ENCODE peak calls at places on chromosomes 1 and 21, in eight cellular contexts. S, K, N, M, B, R, H and Q are unnamed samples.

GRCh38 chr1:20666146-20666545 is 5.0 kb upstream of the DDOST start:
- DNase-seq in S (no peak), K (no peak), N (no peak), M (peak; percentile 56), B (no peak), R (no peak), H (no peak), Q (no peak)

GRCh38 chr1:206898909-206899431 is 1.7 kb downstream of the IL24 start:
- DNase-seq in S (no peak), K (no peak), N (no peak), M (no peak), B (no peak), R (no peak), H (no peak), Q (no peak)

GRCh38 chr21:45304161-45304830 is 16.6 kb upstream of the POFUT2 start:
- DNase-seq in S (no peak), K (no peak), N (no peak), M (peak; percentile 43), B (no peak), R (no peak), H (no peak), Q (no peak)

GRCh38 chr1:112618721-112619517 is at the start of gene ST7L:
- DNase-seq in S (peak; percentile 74), K (peak; percentile 70), N (peak; percentile 69), M (peak; percentile 84), B (no peak), R (no peak), H (peak; percentile 40), Q (peak; percentile 68)

GRCh38 chr1:244322791-244323521 is 128.8 kb downstream of the ADSS2 start:
- DNase-seq in S (peak; percentile 62), K (peak; percentile 92), N (no peak), M (no peak), B (peak; percentile 77), R (peak; percentile 86), H (no peak), Q (peak; percentile 94)

GRCh38 chr1:221228594-221228993 is 349.4 kb downstream of the HLX start:
- DNase-seq in S (no peak), K (no peak), N (no peak), M (no peak), B (no peak), R (no peak), H (no peak), Q (no peak)

GRCh38 chr1:91781371-91781825 is 104.6 kb downstream of the TGFBR3 start:
- DNase-seq in S (no peak), K (peak; percentile 49), N (no peak), M (no peak), B (no peak), R (no peak), H (no peak), Q (peak; percentile 88)

GRCh38 chr1:10628685-10629084 is 153.9 kb downstream of the PEX14 start:
- DNase-seq in S (no peak), K (no peak), N (no peak), M (peak; percentile 82), B (no peak), R (peak; percentile 31), H (no peak), Q (no peak)

GRCh38 chr21:20789696-20790095 is 208.5 kb upstream of the NCAM2 start:
- DNase-seq in S (no peak), K (no peak), N (no peak), M (no peak), B (no peak), R (no peak), H (no peak), Q (peak; percentile 70)

GRCh38 chr1:205817988-205818387 is 5.0 kb upstream of the SLC41A1 start:
- DNase-seq in S (no peak), K (no peak), N (no peak), M (no peak), B (no peak), R (no peak), H (no peak), Q (no peak)

GRCh38 chr1:151006331-151007052 is at the start of gene MINDY1:
- DNase-seq in S (peak; percentile 86), K (peak; percentile 91), N (peak; percentile 80), M (peak; percentile 75), B (no peak), R (peak; percentile 62), H (peak; percentile 77), Q (peak; percentile 87)

GRCh38 chr1:175268720-175269119 is 76.1 kb upstream of the KIAA0040 start:
- DNase-seq in S (no peak), K (peak; percentile 13), N (no peak), M (no peak), B (no peak), R (no peak), H (no peak), Q (no peak)

GRCh38 chr1:97006044-97006676 is 284.6 kb downstream of the PTBP2 start:
- DNase-seq in S (no peak), K (peak; percentile 59), N (peak; percentile 29), M (peak; percentile 60), B (no peak), R (peak; percentile 63), H (no peak), Q (peak; percentile 5)

GRCh38 chr21:14457762-14458161 is 74.8 kb upstream of the HSPA13 start:
- DNase-seq in S (no peak), K (no peak), N (no peak), M (no peak), B (no peak), R (no peak), H (no peak), Q (no peak)

GRCh38 chr1:233885196-233886028 is 19.1 kb upstream of the SLC35F3 start:
- DNase-seq in S (no peak), K (no peak), N (no peak), M (no peak), B (no peak), R (no peak), H (no peak), Q (no peak)

GRCh38 chr1:36108314-36108713 is 16.7 kb downstream of the COL8A2 start:
- DNase-seq in S (no peak), K (peak; percentile 67), N (no peak), M (no peak), B (no peak), R (no peak), H (no peak), Q (peak; percentile 43)

GRCh38 chr1:29829448-29830344 is 593.4 kb downstream of the PTPRU start:
- DNase-seq in S (no peak), K (no peak), N (no peak), M (no peak), B (peak; percentile 85), R (no peak), H (no peak), Q (no peak)

GRCh38 chr1:34167091-34167788 is 2.2 kb upstream of the CSMD2 start:
- DNase-seq in S (no peak), K (no peak), N (no peak), M (no peak), B (no peak), R (no peak), H (no peak), Q (no peak)

GRCh38 chr1:164704954-164705353 is 146.0 kb downstream of the PBX1 start:
- DNase-seq in S (no peak), K (no peak), N (no peak), M (no peak), B (no peak), R (no peak), H (no peak), Q (no peak)

GRCh38 chr1:174040387-174040786 is 18.2 kb upstream of the RC3H1 start:
- DNase-seq in S (peak; percentile 62), K (peak; percentile 38), N (no peak), M (no peak), B (no peak), R (no peak), H (no peak), Q (peak; percentile 55)

GRCh38 chr1:18573170-18573569 is 57.5 kb upstream of the PAX7 start:
- DNase-seq in S (no peak), K (no peak), N (no peak), M (no peak), B (no peak), R (no peak), H (no peak), Q (no peak)

GRCh38 chr1:222043444-222044292 is 301.8 kb upstream of the DUSP10 start:
- DNase-seq in S (no peak), K (peak; percentile 78), N (no peak), M (peak; percentile 60), B (no peak), R (peak; percentile 77), H (no peak), Q (peak; percentile 92)

GRCh38 chr1:207876129-207876528 is 34.8 kb downstream of the CD34 start:
- DNase-seq in S (no peak), K (no peak), N (no peak), M (no peak), B (no peak), R (no peak), H (no peak), Q (no peak)

GRCh38 chr1:225449261-225449660 is 21.4 kb upstream of the LBR start:
- DNase-seq in S (peak; percentile 96), K (no peak), N (no peak), M (no peak), B (no peak), R (no peak), H (peak; percentile 65), Q (no peak)

GRCh38 chr21:36656138-36656537 is 42.8 kb upstream of the SIM2 start:
- DNase-seq in S (peak; percentile 6), K (no peak), N (no peak), M (no peak), B (no peak), R (no peak), H (no peak), Q (no peak)

GRCh38 chr21:39720126-39720778 is 24.7 kb upstream of the IGSF5 start:
- DNase-seq in S (no peak), K (peak; percentile 14), N (no peak), M (no peak), B (no peak), R (no peak), H (no peak), Q (no peak)

GRCh38 chr1:117093091-117093534 is 28.4 kb downstream of the TRIM45 start:
- DNase-seq in S (no peak), K (peak; percentile 86), N (no peak), M (no peak), B (no peak), R (peak; percentile 72), H (no peak), Q (peak; percentile 97)